ENCODE peak calls at places on chromosome 21, in four cellular contexts. S is HCT116, K is GM12878, B is A549. C is an unnamed sample.
A peak's percentile ranks its signal among the peaks of the same experiment; 100 is the strongest.

GRCh38 chr21:15005391-15005790 is 59.4 kb downstream of the NRIP1 start:
- DNase-seq in K (no peak), B (no peak), S (no peak), C (no peak)

GRCh38 chr21:21165063-21165645 is 166.9 kb downstream of the NCAM2 start:
- DNase-seq in B (no peak), S (no peak), K (no peak), C (no peak)

GRCh38 chr21:41630249-41630648 is 122.3 kb upstream of the TMPRSS2 start:
- DNase-seq in K (no peak), B (peak; percentile 98), S (peak; percentile 86), C (no peak)

GRCh38 chr21:15415541-15416261 is 314.1 kb upstream of the USP25 start:
- DNase-seq in B (no peak), K (no peak), S (no peak), C (no peak)

GRCh38 chr21:42865361-42866160 is 13.8 kb downstream of the WDR4 start:
- DNase-seq in S (no peak), B (no peak), K (no peak), C (no peak)

GRCh38 chr21:41477641-41478318 is 30.2 kb downstream of the TMPRSS2 start:
- DNase-seq in B (no peak), K (no peak), S (no peak), C (no peak)

GRCh38 chr21:40516336-40516735 is 330.6 kb downstream of the DSCAM start:
- DNase-seq in K (no peak), S (no peak), B (no peak), C (peak; percentile 19)

GRCh38 chr21:40014394-40014793 is 147.2 kb downstream of the PCP4 start:
- DNase-seq in K (no peak), B (no peak), S (no peak), C (no peak)

GRCh38 chr21:30234643-30235042 is 18.7 kb upstream of the CLDN8 start:
- DNase-seq in B (no peak), S (no peak), K (no peak), C (no peak)

DNA sequence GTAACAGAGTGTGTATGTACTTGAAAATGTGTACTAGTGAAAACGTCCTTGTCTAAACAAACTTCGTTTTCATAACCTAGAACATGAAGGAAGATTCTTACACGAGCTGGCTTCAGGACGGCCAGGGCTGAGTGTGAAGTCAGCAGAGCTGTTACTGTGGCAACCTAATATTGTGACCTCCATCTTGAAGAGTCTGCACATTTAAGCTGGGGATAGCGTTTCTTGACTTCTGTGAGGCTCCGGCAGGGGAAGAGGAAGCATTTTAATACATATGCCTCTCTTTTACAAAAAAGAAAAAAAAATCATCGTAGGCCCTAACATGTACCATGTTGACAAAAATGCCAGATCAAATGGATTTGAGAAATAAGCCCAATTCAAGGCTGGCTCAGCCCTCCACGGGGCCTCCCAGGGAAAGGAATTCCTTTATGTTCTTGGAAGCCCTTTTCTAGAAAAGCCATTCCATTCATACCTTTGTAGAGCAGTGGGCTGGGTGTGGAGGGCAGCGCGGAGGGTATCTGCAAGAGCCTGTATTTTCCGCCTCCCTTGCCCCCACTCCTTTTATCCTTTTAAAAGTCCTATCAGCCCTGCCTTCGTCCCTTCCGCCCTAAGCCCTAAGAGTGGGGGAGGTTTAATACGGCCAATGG is 51.1 kb downstream of the SIM2 start:
- DNase-seq in K (no peak), S (no peak), B (peak; percentile 56), C (no peak)
- TF ChIP-seq POLR2A in K (no peak), S (no peak), B (no peak), C (no peak)

DNA sequence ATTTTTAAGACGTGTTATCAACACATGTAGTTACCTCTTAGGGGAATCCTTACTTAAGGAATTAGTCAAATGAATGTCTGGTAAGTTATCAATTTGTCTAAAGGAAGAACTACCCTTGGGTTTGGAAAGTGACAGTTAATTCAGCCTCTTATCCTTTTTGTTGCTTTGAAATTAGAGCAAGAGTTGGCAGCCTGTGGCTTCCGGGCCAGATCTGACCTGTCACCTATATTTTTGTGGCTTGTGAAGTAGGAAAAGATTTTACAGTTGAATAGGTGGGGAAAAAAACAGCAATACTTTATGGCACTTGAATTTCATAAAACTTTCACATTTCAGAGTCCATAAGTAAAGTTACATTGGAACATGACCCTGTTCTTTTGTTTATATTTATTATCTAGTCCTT is 5.5 kb downstream of the MRPS6 start:
- DNase-seq in B (no peak), K (no peak), S (no peak), C (no peak)
- TF ChIP-seq MAX in B (no peak), K (no peak), S (no peak), C (no peak)

DNA sequence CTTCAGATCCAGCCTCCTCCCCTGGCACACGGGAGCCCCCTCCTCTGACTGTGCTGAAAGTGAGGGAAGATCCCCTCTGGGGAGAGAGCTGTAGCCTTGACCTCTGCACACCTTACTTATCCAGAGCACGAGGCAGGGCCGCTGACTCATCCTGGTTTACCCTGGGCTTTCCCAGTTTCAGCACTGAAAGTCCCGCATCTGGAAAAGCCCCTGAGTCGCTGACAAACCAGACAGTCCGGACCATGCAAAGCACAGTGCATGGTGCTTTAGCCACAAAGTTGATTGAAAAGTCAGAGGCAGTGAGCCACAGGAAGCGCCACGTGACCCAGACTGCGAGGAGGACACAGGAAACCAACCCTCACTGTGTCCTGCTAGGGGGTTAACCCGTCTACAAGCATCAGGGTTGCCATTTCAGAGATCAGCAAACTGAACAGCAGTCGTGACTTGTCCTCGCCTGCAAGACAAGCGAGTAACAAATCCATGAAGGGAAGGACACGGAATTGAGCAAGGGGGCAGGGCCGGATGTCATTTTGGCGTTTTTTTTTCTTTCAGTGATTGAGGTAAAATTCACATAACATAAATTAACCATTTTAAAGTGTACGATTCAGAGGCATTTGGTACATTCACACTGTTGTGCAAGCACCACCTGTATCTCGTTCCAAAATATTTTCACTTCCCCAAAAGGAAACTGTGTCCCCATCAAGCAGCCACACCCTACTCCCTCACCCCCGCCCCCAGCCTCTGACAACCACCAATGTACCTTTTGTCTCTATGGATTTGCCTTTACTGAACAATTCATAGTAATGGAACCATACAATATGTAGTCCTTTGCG is 19.9 kb upstream of the IFNGR2 start:
- DNase-seq in K (peak; percentile 98), B (peak; percentile 71), S (peak; percentile 86), C (peak; percentile 95)
- TF ChIP-seq POLR2A in K (peak; percentile 86), B (no peak), S (no peak), C (peak; percentile 50)

GRCh38 chr21:38894899-38895298 is 89.2 kb downstream of the ETS2 start:
- DNase-seq in S (no peak), K (no peak), B (no peak), C (no peak)
- TF ChIP-seq MAX in S (no peak), K (no peak), B (no peak), C (no peak)

GRCh38 chr21:36385233-36385908 is at the start of gene CHAF1B:
- DNase-seq in K (no peak), S (peak; percentile 51), B (peak; percentile 72), C (peak; percentile 78)
- TF ChIP-seq POLR2A in K (peak; percentile 84), S (peak; percentile 72), B (peak; percentile 43), C (peak; percentile 83)

GRCh38 chr21:45539046-45539795 is 3.0 kb downstream of the SLC19A1 start:
- DNase-seq in K (no peak), S (no peak), B (no peak), C (no peak)
- TF ChIP-seq MAX in K (no peak), S (no peak), B (no peak), C (no peak)

GRCh38 chr21:17612565-17613241 is at the start of gene BTG3:
- DNase-seq in S (peak; percentile 40), B (peak; percentile 67), K (no peak), C (peak; percentile 59)
- TF ChIP-seq POLR2A in S (peak; percentile 91), B (peak; percentile 52), K (peak; percentile 99), C (no peak)

DNA sequence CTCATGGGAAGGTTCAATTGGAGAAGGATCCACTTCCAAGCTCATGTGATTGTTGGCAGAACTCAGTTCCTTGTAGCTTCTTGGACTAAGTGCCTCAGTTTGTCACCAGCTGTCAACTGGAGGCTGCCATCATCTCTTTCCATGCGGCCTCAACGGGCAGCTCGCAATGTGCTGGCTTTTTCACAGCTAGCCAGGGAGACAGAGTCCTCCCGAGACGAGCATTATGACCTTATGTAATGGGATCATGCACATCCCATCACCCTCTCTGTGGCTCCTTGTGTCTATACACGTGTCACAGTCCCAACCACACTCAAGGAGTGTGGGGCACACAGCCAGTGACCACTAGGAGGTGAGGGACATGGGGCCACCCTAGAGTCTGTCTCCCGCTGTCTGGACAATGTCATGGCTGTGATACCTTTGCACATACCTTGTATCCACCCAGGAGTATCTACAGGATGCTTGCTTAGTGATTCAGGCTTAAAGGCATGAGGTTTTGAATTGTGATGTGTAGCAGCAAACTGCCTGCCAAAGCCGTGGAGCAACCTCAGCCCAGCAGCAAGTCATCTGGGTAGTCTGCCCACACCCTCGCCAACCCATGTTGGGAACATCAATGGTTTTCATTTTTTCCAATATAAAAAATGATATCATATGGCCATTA is 3.9 kb upstream of the KRTAP10-6 start:
- DNase-seq in B (no peak), K (no peak), S (no peak), C (no peak)
- TF ChIP-seq MAX in B (no peak), K (no peak), S (no peak), C (no peak)

GRCh38 chr21:27838585-27838984 is 871.7 kb upstream of the ADAMTS5 start:
- DNase-seq in K (no peak), B (no peak), S (no peak), C (no peak)
- TF ChIP-seq POLR2A in K (no peak), B (no peak), S (no peak), C (no peak)

DNA sequence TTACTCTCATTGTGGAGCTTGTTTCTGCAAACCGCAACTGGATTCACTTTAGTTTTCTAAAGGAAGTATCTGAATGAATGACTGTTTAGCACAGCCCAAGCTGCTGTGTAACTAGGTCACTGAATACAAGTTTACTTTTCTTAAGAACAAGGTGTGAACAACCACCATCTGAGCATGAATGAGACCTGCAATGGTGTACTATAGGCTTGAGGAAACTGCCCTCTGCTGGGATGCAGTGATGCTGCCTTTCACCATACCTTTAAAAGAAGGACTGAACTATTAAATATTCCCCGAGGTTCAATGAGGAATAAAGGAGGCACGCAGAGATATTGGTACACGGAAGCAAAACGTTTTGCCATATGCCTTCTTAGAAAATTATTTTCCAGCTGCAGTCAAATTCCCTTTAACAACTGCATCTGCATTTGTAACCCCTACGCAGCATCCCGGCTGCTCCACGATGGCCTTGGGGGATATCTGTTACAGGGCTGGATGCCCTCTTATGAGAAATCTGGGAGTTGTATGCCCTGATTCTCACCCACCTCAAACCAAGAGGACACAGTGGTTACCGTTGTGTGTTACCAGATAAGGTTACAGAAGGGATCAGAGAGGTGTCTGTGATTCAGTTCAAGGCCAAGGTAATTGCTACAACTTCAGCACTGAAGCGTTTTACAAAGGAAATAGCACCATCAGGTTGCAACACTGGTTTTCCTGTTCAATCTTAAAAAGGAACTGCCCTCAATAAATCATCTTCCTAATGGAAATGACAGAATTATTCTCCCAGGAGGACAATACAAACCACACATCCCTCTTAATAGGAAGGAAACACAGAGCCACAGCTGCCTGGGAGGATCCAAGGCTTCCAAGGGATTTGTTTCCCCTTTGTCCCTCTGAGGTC is 470.5 kb downstream of the LTN1 start:
- DNase-seq in B (no peak), K (no peak), S (no peak), C (peak; percentile 8)
- TF ChIP-seq MAX in B (no peak), K (no peak), S (no peak), C (no peak)